ENCODE peak calls at places on chromosomes 7 and 10, in six cellular contexts. One of them, this sample, is unnamed.

GRCh38 chr10:103542764-103543616 is 49.5 kb downstream of the NEURL1 start:
- DNase-seq in vagina: no peak
- DNase-seq in fibroblast of lung: peak
- DNase-seq in Peyer's patch: peak
- DNase-seq in CD4-positive, alpha-beta T cell: peak
- DNase-seq in lower lobe of right lung: no peak
- DNase-seq in this sample: no peak

GRCh38 chr7:2034291-2035201 is 198.2 kb downstream of the MAD1L1 start:
- DNase-seq in CD4-positive, alpha-beta T cell: no peak
- DNase-seq in vagina: no peak
- DNase-seq in fibroblast of lung: no peak
- DNase-seq in Peyer's patch: peak
- DNase-seq in lower lobe of right lung: peak
- DNase-seq in this sample: no peak

GRCh38 chr7:133253522-133253882 is 624 bp downstream of the EXOC4 start:
- DNase-seq in lower lobe of right lung: no peak
- DNase-seq in Peyer's patch: no peak
- DNase-seq in CD4-positive, alpha-beta T cell: no peak
- DNase-seq in vagina: no peak
- DNase-seq in fibroblast of lung: peak
- DNase-seq in this sample: peak

GRCh38 chr7:55951637-55952351 is at the start of gene MRPS17:
- DNase-seq in Peyer's patch: peak
- DNase-seq in CD4-positive, alpha-beta T cell: peak
- DNase-seq in vagina: no peak
- DNase-seq in fibroblast of lung: peak
- DNase-seq in lower lobe of right lung: peak
- DNase-seq in this sample: peak

GRCh38 chr10:132820056-132820455 is 34.1 kb upstream of the NKX6-2 start:
- DNase-seq in lower lobe of right lung: peak
- DNase-seq in CD4-positive, alpha-beta T cell: no peak
- DNase-seq in Peyer's patch: no peak
- DNase-seq in vagina: no peak
- DNase-seq in fibroblast of lung: no peak
- DNase-seq in this sample: no peak

GRCh38 chr7:4249241-4249640 is 432.9 kb upstream of the FOXK1 start:
- DNase-seq in CD4-positive, alpha-beta T cell: no peak
- DNase-seq in Peyer's patch: no peak
- DNase-seq in fibroblast of lung: no peak
- DNase-seq in vagina: no peak
- DNase-seq in lower lobe of right lung: no peak
- DNase-seq in this sample: no peak

GRCh38 chr10:101305241-101306230 is 48.4 kb upstream of the BTRC start:
- DNase-seq in vagina: no peak
- DNase-seq in Peyer's patch: no peak
- DNase-seq in CD4-positive, alpha-beta T cell: no peak
- DNase-seq in lower lobe of right lung: no peak
- DNase-seq in fibroblast of lung: no peak
- DNase-seq in this sample: no peak

GRCh38 chr7:27146491-27147210 is 923 bp downstream of the HOXA6 start:
- DNase-seq in Peyer's patch: peak
- DNase-seq in lower lobe of right lung: no peak
- DNase-seq in CD4-positive, alpha-beta T cell: no peak
- DNase-seq in fibroblast of lung: no peak
- DNase-seq in vagina: no peak
- DNase-seq in this sample: no peak

GRCh38 chr7:18638594-18639452 is 143.3 kb downstream of the HDAC9 start:
- DNase-seq in fibroblast of lung: peak
- DNase-seq in lower lobe of right lung: no peak
- DNase-seq in CD4-positive, alpha-beta T cell: no peak
- DNase-seq in vagina: no peak
- DNase-seq in Peyer's patch: no peak
- DNase-seq in this sample: no peak

GRCh38 chr7:130699686-130700085 is 13.3 kb upstream of the TSGA13 start:
- DNase-seq in vagina: no peak
- DNase-seq in lower lobe of right lung: no peak
- DNase-seq in CD4-positive, alpha-beta T cell: no peak
- DNase-seq in fibroblast of lung: no peak
- DNase-seq in Peyer's patch: no peak
- DNase-seq in this sample: peak

GRCh38 chr7:130700760-130701159 is 14.4 kb upstream of the TSGA13 start:
- DNase-seq in lower lobe of right lung: no peak
- DNase-seq in CD4-positive, alpha-beta T cell: no peak
- DNase-seq in Peyer's patch: no peak
- DNase-seq in vagina: no peak
- DNase-seq in fibroblast of lung: no peak
- DNase-seq in this sample: no peak

GRCh38 chr7:130701650-130702049 is 15.3 kb upstream of the TSGA13 start:
- DNase-seq in Peyer's patch: no peak
- DNase-seq in vagina: no peak
- DNase-seq in lower lobe of right lung: no peak
- DNase-seq in fibroblast of lung: no peak
- DNase-seq in CD4-positive, alpha-beta T cell: no peak
- DNase-seq in this sample: no peak

GRCh38 chr7:130695840-130696239 is 9.5 kb upstream of the TSGA13 start:
- DNase-seq in lower lobe of right lung: no peak
- DNase-seq in Peyer's patch: no peak
- DNase-seq in vagina: no peak
- DNase-seq in CD4-positive, alpha-beta T cell: no peak
- DNase-seq in fibroblast of lung: peak
- DNase-seq in this sample: peak

GRCh38 chr7:130697791-130698190 is 11.4 kb upstream of the TSGA13 start:
- DNase-seq in lower lobe of right lung: no peak
- DNase-seq in Peyer's patch: no peak
- DNase-seq in CD4-positive, alpha-beta T cell: no peak
- DNase-seq in vagina: no peak
- DNase-seq in fibroblast of lung: no peak
- DNase-seq in this sample: no peak
- H3K27ac ChIP-seq in lower lobe of right lung: no peak
- H3K27ac ChIP-seq in Peyer's patch: no peak
- H3K27ac ChIP-seq in CD4-positive, alpha-beta T cell: no peak
- H3K27ac ChIP-seq in vagina: no peak
- H3K27ac ChIP-seq in fibroblast of lung: no peak
- H3K27ac ChIP-seq in this sample: no peak

DNA sequence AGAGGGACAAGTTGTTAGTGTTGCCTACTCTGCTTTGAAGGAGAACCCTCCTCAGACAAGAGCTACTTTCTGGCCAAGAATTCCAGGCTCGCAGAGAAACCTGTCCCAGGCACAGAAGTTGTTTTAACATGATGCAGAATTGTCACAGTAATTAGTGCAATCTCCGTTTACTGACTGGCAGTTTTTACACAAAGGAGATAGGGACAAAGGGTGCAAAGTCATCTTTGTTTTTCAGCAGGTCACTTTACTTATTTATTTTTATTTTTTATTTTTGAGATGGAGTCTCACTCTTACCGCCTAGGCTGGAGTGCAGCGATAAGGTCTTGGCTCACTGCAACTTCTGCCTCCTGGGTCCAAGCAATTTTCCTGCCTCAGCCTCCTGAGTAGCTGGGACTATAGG is 12.3 kb downstream of the TCF7L2 start:
- DNase-seq in fibroblast of lung: no peak
- DNase-seq in vagina: no peak
- DNase-seq in CD4-positive, alpha-beta T cell: no peak
- DNase-seq in Peyer's patch: no peak
- DNase-seq in lower lobe of right lung: no peak
- DNase-seq in this sample: no peak
- H3K27ac ChIP-seq in fibroblast of lung: no peak
- H3K27ac ChIP-seq in vagina: no peak
- H3K27ac ChIP-seq in CD4-positive, alpha-beta T cell: no peak
- H3K27ac ChIP-seq in Peyer's patch: no peak
- H3K27ac ChIP-seq in lower lobe of right lung: no peak
- H3K27ac ChIP-seq in this sample: peak

GRCh38 chr10:67076175-67076574 is 150.3 kb downstream of the LRRTM3 start:
- DNase-seq in Peyer's patch: no peak
- DNase-seq in lower lobe of right lung: no peak
- DNase-seq in vagina: no peak
- DNase-seq in fibroblast of lung: peak
- DNase-seq in CD4-positive, alpha-beta T cell: no peak
- DNase-seq in this sample: no peak
- H3K27ac ChIP-seq in Peyer's patch: no peak
- H3K27ac ChIP-seq in lower lobe of right lung: no peak
- H3K27ac ChIP-seq in vagina: no peak
- H3K27ac ChIP-seq in fibroblast of lung: no peak
- H3K27ac ChIP-seq in CD4-positive, alpha-beta T cell: no peak
- H3K27ac ChIP-seq in this sample: no peak

GRCh38 chr7:78248867-78249266 is 450.3 kb downstream of the PHTF2 start:
- DNase-seq in fibroblast of lung: no peak
- DNase-seq in lower lobe of right lung: no peak
- DNase-seq in vagina: no peak
- DNase-seq in Peyer's patch: no peak
- DNase-seq in CD4-positive, alpha-beta T cell: no peak
- DNase-seq in this sample: no peak

GRCh38 chr7:78247910-78248689 is 449.5 kb downstream of the PHTF2 start:
- DNase-seq in lower lobe of right lung: no peak
- DNase-seq in CD4-positive, alpha-beta T cell: no peak
- DNase-seq in Peyer's patch: no peak
- DNase-seq in vagina: no peak
- DNase-seq in fibroblast of lung: no peak
- DNase-seq in this sample: no peak

GRCh38 chr7:78254397-78255055 is 456.0 kb downstream of the PHTF2 start:
- DNase-seq in lower lobe of right lung: no peak
- DNase-seq in Peyer's patch: no peak
- DNase-seq in fibroblast of lung: no peak
- DNase-seq in vagina: no peak
- DNase-seq in CD4-positive, alpha-beta T cell: no peak
- DNase-seq in this sample: no peak

DNA sequence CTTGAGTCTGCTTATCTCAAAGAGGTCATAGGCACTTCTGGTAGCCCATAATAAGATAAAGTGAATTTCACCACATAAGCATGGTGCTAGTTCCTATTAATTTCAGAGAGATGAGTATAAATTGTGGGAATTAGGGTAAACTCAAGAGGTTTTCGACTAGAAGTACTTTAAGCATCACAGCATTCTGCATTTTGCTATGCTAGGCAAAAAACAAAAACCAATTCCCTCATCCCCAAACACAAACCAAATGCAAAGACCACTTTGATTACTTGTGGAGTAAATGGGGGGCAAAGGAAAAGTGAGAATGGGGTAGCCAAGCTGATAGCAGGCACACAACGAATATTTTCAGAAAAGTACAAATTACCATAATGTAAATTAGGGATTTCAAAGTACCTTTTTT is 455.3 kb downstream of the PHTF2 start:
- DNase-seq in Peyer's patch: no peak
- DNase-seq in lower lobe of right lung: no peak
- DNase-seq in vagina: no peak
- DNase-seq in fibroblast of lung: no peak
- DNase-seq in CD4-positive, alpha-beta T cell: no peak
- DNase-seq in this sample: no peak
- H3K27ac ChIP-seq in Peyer's patch: no peak
- H3K27ac ChIP-seq in lower lobe of right lung: no peak
- H3K27ac ChIP-seq in vagina: no peak
- H3K27ac ChIP-seq in fibroblast of lung: no peak
- H3K27ac ChIP-seq in CD4-positive, alpha-beta T cell: no peak
- H3K27ac ChIP-seq in this sample: no peak